ENCODE peak calls at places on chromosomes 5 and 9, in eight cellular contexts. J is astrocyte of the spinal cord, F is cardiac muscle cell, E is HCT116, B is psoas muscle, N is fibroblast of villous mesenchyme, W is Panc1, I is sigmoid colon. Z is an unnamed sample.

GRCh38 chr5:157269165-157269671 is 3.3 kb downstream of the CYFIP2 start:
- DNase-seq in J (no peak), F (no peak), E (no peak), B (no peak), N (no peak), W (no peak), I (no peak), Z (no peak)

GRCh38 chr5:89572696-89573095 is 689.7 kb upstream of the MEF2C start:
- DNase-seq in J (peak; percentile 30), F (peak; percentile 74), E (no peak), B (no peak), N (peak; percentile 54), W (no peak), I (no peak), Z (no peak)

GRCh38 chr5:20972419-20972925 is 984.5 kb upstream of the CDH18 start:
- DNase-seq in J (peak; percentile 57), F (peak; percentile 85), E (no peak), B (peak; percentile 74), N (no peak), W (peak; percentile 89), I (peak; percentile 70), Z (peak; percentile 19)

GRCh38 chr9:87579761-87580626 is 82.3 kb downstream of the DAPK1 start:
- DNase-seq in J (peak; percentile 36), F (no peak), E (no peak), B (no peak), N (no peak), W (no peak), I (no peak), Z (no peak)

GRCh38 chr9:16867571-16868311 is 2.7 kb downstream of the BNC2 start:
- DNase-seq in J (peak; percentile 76), F (peak; percentile 85), E (no peak), B (no peak), N (peak; percentile 87), W (no peak), I (peak; percentile 82), Z (no peak)

GRCh38 chr5:14581333-14581890 is at the start of gene OTULINL:
- DNase-seq in J (peak; percentile 69), F (peak; percentile 82), E (peak; percentile 33), B (peak; percentile 91), N (peak; percentile 82), W (no peak), I (peak; percentile 93), Z (peak; percentile 96)

GRCh38 chr9:93578844-93579243 is 2.5 kb downstream of the PHF2 start:
- DNase-seq in J (no peak), F (no peak), E (no peak), B (no peak), N (no peak), W (no peak), I (no peak), Z (no peak)

GRCh38 chr9:10062629-10063395 is 550.0 kb downstream of the PTPRD start:
- DNase-seq in J (peak; percentile 52), F (peak; percentile 2), E (no peak), B (no peak), N (peak; percentile 30), W (no peak), I (no peak), Z (no peak)

GRCh38 chr9:7121055-7121454 is 363.3 kb downstream of the KDM4C start:
- DNase-seq in J (no peak), F (peak; percentile 6), E (no peak), B (no peak), N (peak; percentile 61), W (no peak), I (no peak), Z (no peak)

GRCh38 chr5:110549301-110549700 is 177.2 kb downstream of the TMEM232 start:
- DNase-seq in J (no peak), F (no peak), E (no peak), B (no peak), N (no peak), W (peak; percentile 32), I (no peak), Z (no peak)

DNA sequence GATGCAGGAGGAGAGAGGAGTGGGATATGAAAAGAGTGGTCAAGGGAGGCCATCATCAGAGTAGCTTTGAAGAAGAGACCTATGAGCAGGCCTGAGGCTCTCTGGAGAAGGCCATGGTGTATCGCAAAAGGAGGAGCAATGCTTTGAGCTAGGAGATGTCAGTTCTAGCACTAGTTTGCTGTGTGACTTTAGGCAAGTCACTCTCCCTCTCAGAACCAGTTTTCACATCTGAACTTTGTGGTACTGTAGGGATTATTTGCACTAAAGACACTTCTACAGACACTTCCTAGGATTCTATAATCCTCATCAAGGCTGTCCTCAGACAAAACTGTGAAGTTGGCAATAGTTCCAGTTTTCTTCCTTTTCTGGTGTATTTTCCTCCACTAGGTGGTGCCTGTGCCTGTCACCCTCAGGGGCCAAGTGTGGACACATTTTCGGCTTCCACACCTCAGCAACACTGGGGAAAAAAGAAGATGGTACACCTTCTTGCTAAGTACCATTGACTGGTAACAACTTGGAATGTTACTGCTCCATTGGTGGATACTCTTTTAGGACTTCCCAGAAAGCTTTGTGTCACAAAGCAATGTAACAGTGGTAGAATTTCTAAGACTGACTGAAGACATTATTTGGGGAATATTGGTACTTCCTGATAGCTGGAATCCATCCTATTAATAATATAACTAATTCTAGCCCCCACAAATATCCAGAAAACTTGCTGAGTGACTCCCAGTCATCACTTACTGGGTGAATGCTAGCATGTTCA is 9.9 kb downstream of the PAPPA start:
- DNase-seq in J (no peak), F (no peak), E (no peak), B (peak; percentile 41), N (no peak), W (no peak), I (no peak), Z (no peak)
- TF ChIP-seq CTCF in J (peak; percentile 58), F (peak; percentile 53), E (peak; percentile 63), B (peak; percentile 49), N (peak; percentile 50), W (peak; percentile 33), I (peak; percentile 10), Z (peak; percentile 59)

DNA sequence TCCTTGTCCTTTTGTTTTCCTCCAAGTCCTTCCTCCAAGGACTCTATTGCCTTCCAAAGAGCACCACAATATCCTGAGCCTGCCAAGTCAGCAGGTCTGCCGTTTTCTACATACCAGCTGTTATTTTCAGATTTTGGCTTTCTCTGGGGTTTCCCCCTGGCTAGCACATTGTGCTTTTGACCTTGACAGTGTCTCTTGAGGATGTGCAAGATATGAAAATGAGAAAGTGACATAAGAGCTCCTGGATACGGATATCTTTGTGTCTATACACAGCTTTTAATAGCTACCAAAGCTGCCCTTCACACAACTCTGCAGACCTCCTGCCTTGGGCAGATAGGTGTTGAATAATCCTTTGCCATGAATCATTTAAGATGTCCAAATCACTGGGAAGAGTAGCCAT is 67.0 kb downstream of the HAPLN1 start:
- DNase-seq in J (no peak), F (no peak), E (no peak), B (no peak), N (no peak), W (no peak), I (no peak), Z (no peak)
- H3K4me3 ChIP-seq in J (no peak overlapping the region), F (no peak overlapping the region), E (no peak overlapping the region), B (no peak overlapping the region), N (no peak overlapping the region), W (no peak overlapping the region), I (no peak overlapping the region), Z (no peak overlapping the region)

DNA sequence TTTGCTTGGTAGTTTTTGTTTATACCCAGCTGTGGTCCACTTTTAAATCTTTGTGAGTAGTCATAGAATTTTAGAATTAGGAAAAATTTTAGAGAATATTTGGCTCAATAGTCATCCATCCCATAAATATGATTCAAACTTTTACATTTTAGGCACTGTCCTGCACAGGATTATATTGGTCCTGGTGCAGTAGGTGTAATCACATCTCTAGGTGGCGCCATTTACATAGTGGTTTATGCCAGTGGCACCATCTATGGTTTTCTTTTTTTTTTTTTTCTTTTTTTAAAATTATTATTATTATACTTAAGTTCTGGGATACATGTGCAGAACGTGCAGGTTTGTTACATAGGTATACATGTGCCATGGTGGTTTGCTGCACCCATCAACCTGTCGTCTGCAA is 260.7 kb upstream of the KCNN2 start:
- DNase-seq in J (peak; percentile 59), F (peak; percentile 67), E (peak; percentile 26), B (no peak), N (peak; percentile 63), W (no peak), I (no peak), Z (no peak)
- TF ChIP-seq CTCF in J (peak; percentile 63), F (peak; percentile 57), E (peak; percentile 44), B (peak; percentile 59), N (peak; percentile 61), W (peak; percentile 41), I (no peak), Z (peak; percentile 49)

GRCh38 chr5:1315709-1316587 is 21.1 kb upstream of the TERT start:
- DNase-seq in J (peak; percentile 2), F (peak; percentile 4), E (no peak), B (peak; percentile 53), N (no peak), W (no peak), I (peak; percentile 53), Z (peak; percentile 48)
- H3K4me3 ChIP-seq in J (no peak overlapping the region), F (no peak overlapping the region), E (no peak overlapping the region), B (no peak overlapping the region), N (no peak overlapping the region), W (no peak overlapping the region), I (no peak overlapping the region), Z (no peak overlapping the region)

DNA sequence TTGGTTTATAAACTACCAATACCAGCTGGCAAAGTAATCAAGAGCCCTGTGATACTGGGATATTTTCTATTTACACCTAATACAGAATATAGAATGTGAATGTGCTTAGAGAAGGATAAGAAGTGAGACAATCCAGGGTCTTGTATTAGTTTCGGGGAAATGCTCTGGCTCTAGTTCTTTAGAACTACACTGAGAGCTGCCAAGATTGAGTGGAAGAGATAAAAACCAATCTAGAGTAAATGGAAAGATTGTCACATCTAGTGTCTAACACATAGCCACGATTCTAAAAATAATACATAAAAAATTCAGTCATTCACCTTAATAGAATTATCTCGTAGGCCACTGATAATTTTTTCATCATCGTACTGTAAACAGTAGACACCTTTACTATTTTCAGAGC is 105.5 kb downstream of the SMIM23 start:
- DNase-seq in J (no peak), F (no peak), E (no peak), B (no peak), N (no peak), W (no peak), I (no peak), Z (no peak)
- TF ChIP-seq CTCF in J (no peak), F (no peak), E (no peak), B (no peak), N (no peak), W (no peak), I (no peak), Z (no peak)

DNA sequence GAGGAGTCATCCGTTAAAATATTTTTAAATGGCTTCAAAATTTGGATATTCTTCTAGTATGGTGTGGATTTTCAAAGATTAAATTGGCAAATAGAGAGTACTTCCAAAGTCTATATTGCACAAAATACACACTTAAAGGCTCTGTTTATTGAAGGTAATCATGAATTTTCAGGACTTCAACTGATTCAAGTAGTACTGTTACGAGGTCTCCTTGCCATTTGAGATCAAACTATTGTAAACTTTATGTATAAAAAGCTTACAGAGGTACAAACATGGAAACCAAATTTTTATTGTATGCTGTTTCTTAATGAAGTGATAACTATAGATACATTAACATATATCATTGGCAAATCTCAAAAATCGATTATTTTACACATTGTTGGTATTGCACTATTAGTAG is 2.5 kb downstream of the ERBIN start:
- DNase-seq in J (no peak), F (no peak), E (no peak), B (no peak), N (no peak), W (no peak), I (no peak), Z (no peak)
- H3K4me3 ChIP-seq in J (peak overlapping the region; percentile 56), F (peak overlapping the region; percentile 66), E (no peak overlapping the region), B (peak overlapping the region; percentile 95), N (peak overlapping the region; percentile 88), W (peak overlapping the region; percentile 99), I (peak overlapping the region; percentile 79), Z (no peak overlapping the region)

GRCh38 chr9:132166599-132166998 is 4.7 kb downstream of the NTNG2 start:
- DNase-seq in J (no peak), F (no peak), E (no peak), B (no peak), N (no peak), W (no peak), I (no peak), Z (peak; percentile 86)
- TF ChIP-seq CTCF in J (peak; percentile 32), F (peak; percentile 32), E (peak; percentile 73), B (no peak), N (peak; percentile 33), W (peak; percentile 65), I (no peak), Z (peak; percentile 88)